ENCODE peak calls at places on chromosomes 16 and 17, in five cellular contexts. I, L, P, A and R are unnamed samples.
A peak's percentile ranks its signal among the peaks of the same experiment; 100 is the strongest.

GRCh38 chr17:82263641-82264040 is 9.9 kb downstream of the CSNK1D start:
- DNase-seq in A (no peak), P (no peak), I (no peak), L (no peak), R (no peak)

GRCh38 chr17:30253316-30253715 is 17.8 kb upstream of the SLC6A4 start:
- DNase-seq in L (no peak), I (no peak), A (no peak), P (no peak), R (no peak)

GRCh38 chr16:11358531-11358930 is 13.3 kb downstream of the RMI2 start:
- DNase-seq in I (no peak), L (no peak), A (no peak), P (no peak), R (no peak)

GRCh38 chr16:47504599-47504998 is 43.5 kb downstream of the PHKB start:
- DNase-seq in L (no peak), I (no peak), P (no peak), A (no peak), R (no peak)

GRCh38 chr16:71904239-71904638 is 8.9 kb downstream of the IST1 start:
- DNase-seq in A (no peak), L (no peak), I (no peak), P (no peak), R (no peak)

GRCh38 chr16:57308041-57308440 is 23.6 kb upstream of the PLLP start:
- DNase-seq in L (no peak), A (no peak), P (no peak), I (no peak), R (no peak)

GRCh38 chr16:79997257-79997656 is 396.7 kb upstream of the MAF start:
- DNase-seq in I (no peak), A (peak; percentile 34), P (no peak), L (no peak), R (no peak)

GRCh38 chr16:71479420-71479819 is 9.7 kb downstream of the ZNF19 start:
- DNase-seq in P (no peak), L (no peak), I (no peak), A (peak; percentile 18), R (no peak)

GRCh38 chr17:43905400-43905984 is 1.8 kb downstream of the MPP2 start:
- DNase-seq in A (no peak), P (no peak), I (no peak), L (no peak), R (no peak)

GRCh38 chr16:82773018-82773417 is 146.2 kb downstream of the CDH13 start:
- DNase-seq in L (no peak), P (no peak), A (no peak), I (peak; percentile 55), R (no peak)

GRCh38 chr17:77724876-77725615 is 233.5 kb upstream of the TNRC6C start:
- DNase-seq in A (no peak), I (no peak), L (no peak), P (no peak), R (no peak)

GRCh38 chr17:68789203-68789962 is 165.8 kb downstream of the ABCA8 start:
- DNase-seq in I (no peak), A (no peak), L (no peak), P (no peak), R (no peak)

GRCh38 chr17:45144199-45145034 is 3.9 kb upstream of the HEXIM1 start:
- DNase-seq in I (no peak), A (no peak), L (no peak), P (no peak), R (no peak)

GRCh38 chr17:72303787-72304733 is 183.2 kb downstream of the SOX9 start:
- DNase-seq in P (no peak), I (no peak), L (no peak), A (no peak), R (no peak)

GRCh38 chr16:87308826-87309225 is 8.4 kb downstream of the C16orf95 start:
- DNase-seq in I (no peak), A (no peak), L (no peak), P (no peak), R (no peak)

GRCh38 chr16:70789231-70789926 is 11.6 kb downstream of the VAC14 start:
- DNase-seq in A (peak; percentile 59), P (no peak), L (peak; percentile 62), I (no peak), R (no peak)

GRCh38 chr17:80724723-80725388 is 180.2 kb downstream of the RPTOR start:
- DNase-seq in I (peak; percentile 63), A (peak; percentile 89), L (no peak), P (no peak), R (no peak)

GRCh38 chr16:57763290-57764005 is 27.9 kb downstream of the KATNB1 start:
- DNase-seq in P (no peak), A (no peak), L (no peak), I (no peak), R (no peak)

GRCh38 chr17:64103751-64104364 is 26.1 kb downstream of the ERN1 start:
- DNase-seq in A (peak; percentile 81), P (no peak), L (no peak), I (peak; percentile 54), R (no peak)

GRCh38 chr16:8346291-8346690 is 244.0 kb downstream of the TMEM114 start:
- DNase-seq in P (no peak), L (no peak), I (no peak), A (peak; percentile 9), R (no peak)

GRCh38 chr17:2897605-2898004 is 101.4 kb downstream of the RAP1GAP2 start:
- DNase-seq in A (no peak), I (no peak), L (no peak), P (no peak), R (no peak)

GRCh38 chr16:22948603-22949368 is 134.8 kb downstream of the HS3ST2 start:
- DNase-seq in A (peak; percentile 81), P (no peak), L (peak; percentile 60), I (peak; percentile 10), R (no peak)

GRCh38 chr17:40794466-40794865 is 5.3 kb downstream of the KRT28 start:
- DNase-seq in A (no peak), I (no peak), P (no peak), L (no peak), R (no peak)

GRCh38 chr16:52446076-52446475 is 100.9 kb downstream of the TOX3 start:
- DNase-seq in P (no peak), L (no peak), A (no peak), I (no peak), R (no peak)

GRCh38 chr17:82221341-82221902 is 7.4 kb upstream of the SLC16A3 start:
- DNase-seq in I (no peak), L (no peak), P (no peak), A (no peak), R (no peak)

GRCh38 chr17:74008196-74008595 is 195.3 kb upstream of the RPL38 start:
- DNase-seq in P (no peak), A (peak; percentile 30), L (no peak), I (no peak), R (no peak)

GRCh38 chr17:2691965-2692780 is 19.4 kb downstream of the CLUH start:
- DNase-seq in A (no peak), I (no peak), P (no peak), L (peak; percentile 15), R (no peak)

GRCh38 chr16:22161999-22162657 is at the start of gene SDR42E2:
- DNase-seq in I (no peak), A (no peak), L (no peak), P (no peak), R (no peak)